ENCODE peak calls at places on chromosomes 6 and 20, in five cellular contexts. Y, B, T, U and P are unnamed samples.

GRCh38 chr6:160428069-160428430 is 79.9 kb downstream of the SLC22A3 start:
- DNase-seq in U (no peak), B (no peak), T (no peak), Y (peak), P (no peak)

GRCh38 chr6:34510299-34510698 is 44.4 kb downstream of the PACSIN1 start:
- DNase-seq in T (no peak), U (peak), B (no peak), Y (no peak), P (no peak)

GRCh38 chr20:11891081-11891826 is 26.4 kb upstream of the BTBD3 start:
- DNase-seq in Y (peak), T (no peak), B (peak), U (peak), P (no peak)

GRCh38 chr20:33477386-33478234 is 12.3 kb upstream of the CBFA2T2 start:
- DNase-seq in B (no peak), U (no peak), Y (no peak), T (no peak), P (no peak)

GRCh38 chr6:43851204-43851855 is 81.3 kb downstream of the VEGFA start:
- DNase-seq in U (no peak), B (no peak), Y (no peak), T (no peak), P (no peak)

GRCh38 chr20:44967207-44967807 is 995 bp downstream of the STK4 start:
- DNase-seq in T (no peak), Y (no peak), B (no peak), U (no peak), P (no peak)

GRCh38 chr20:25580711-25581110 is 4.6 kb downstream of the NINL start:
- DNase-seq in B (no peak), T (no peak), U (peak), Y (no peak), P (no peak)

GRCh38 chr6:80134065-80134464 is 27.6 kb downstream of the BCKDHB start:
- DNase-seq in Y (no peak), T (no peak), U (no peak), B (no peak), P (no peak)

GRCh38 chr6:129795261-129795660 is 65.9 kb downstream of the TMEM244 start:
- DNase-seq in U (no peak), Y (no peak), T (no peak), B (no peak), P (no peak)

GRCh38 chr6:100257661-100258395 is 206.9 kb downstream of the SIM1 start:
- DNase-seq in Y (no peak), T (peak), B (no peak), U (no peak), P (no peak)

GRCh38 chr20:43016257-43016656 is 173.4 kb downstream of the PTPRT start:
- DNase-seq in Y (no peak), T (no peak), U (no peak), B (no peak), P (peak)

GRCh38 chr6:96499781-96500180 is 21.8 kb upstream of the UFL1 start:
- DNase-seq in T (no peak), B (no peak), U (peak), Y (no peak), P (no peak)

GRCh38 chr6:4797590-4797989 is 21.4 kb downstream of the CDYL start:
- DNase-seq in Y (no peak), T (no peak), U (no peak), B (no peak), P (no peak)

GRCh38 chr20:62980970-62981369 is 25.8 kb downstream of the BHLHE23 start:
- DNase-seq in B (no peak), U (no peak), Y (no peak), T (no peak), P (no peak)

GRCh38 chr6:127384007-127384406 is 40.6 kb upstream of the ECHDC1 start:
- DNase-seq in U (no peak), T (no peak), Y (no peak), B (no peak), P (no peak)

GRCh38 chr6:134630468-134631180 is 312.7 kb upstream of the SGK1 start:
- DNase-seq in T (no peak), U (no peak), Y (no peak), B (peak), P (no peak)

GRCh38 chr6:162179196-162179951 is 548.2 kb downstream of the PRKN start:
- DNase-seq in U (no peak), T (no peak), B (no peak), Y (no peak), P (no peak)

GRCh38 chr20:47196091-47197081 is 160.1 kb downstream of the ZMYND8 start:
- DNase-seq in B (peak), U (peak), Y (peak), T (no peak), P (peak)

GRCh38 chr20:15814903-15815302 is 758.3 kb downstream of the KIF16B start:
- DNase-seq in T (no peak), U (no peak), B (no peak), Y (no peak), P (no peak)

GRCh38 chr6:30156262-30156599 is 4.8 kb downstream of the TRIM10 start:
- DNase-seq in Y (no peak), T (no peak), U (no peak), B (no peak), P (peak)

GRCh38 chr6:117605169-117605826 is 3.0 kb upstream of the GOPC start:
- DNase-seq in B (peak), T (peak), Y (no peak), U (no peak), P (no peak)

GRCh38 chr6:83958250-83958685 is 75.3 kb upstream of the MRAP2 start:
- DNase-seq in B (no peak), U (no peak), Y (no peak), T (no peak), P (no peak)

GRCh38 chr20:62228982-62229545 is 9.0 kb upstream of the HRH3 start:
- DNase-seq in Y (no peak), T (no peak), B (no peak), U (no peak), P (no peak)

GRCh38 chr20:539848-540247 is 3.7 kb downstream of the CSNK2A1 start:
- DNase-seq in B (no peak), Y (no peak), T (no peak), U (no peak), P (no peak)

GRCh38 chr6:130900913-130901312 is 73.7 kb downstream of the SMLR1 start:
- DNase-seq in B (no peak), T (peak), U (no peak), Y (no peak), P (no peak)

GRCh38 chr20:11712611-11713160 is 205.0 kb upstream of the BTBD3 start:
- DNase-seq in U (no peak), T (no peak), Y (no peak), B (no peak), P (no peak)

GRCh38 chr20:32465092-32465900 is 107.2 kb downstream of the ASXL1 start:
- DNase-seq in Y (peak), T (no peak), U (peak), B (no peak), P (no peak)
- TF ChIP-seq POLR2AphosphoS5 in Y (no peak), T (no peak), U (peak), B (peak), P (peak)

GRCh38 chr6:16333580-16333979 is 95.2 kb downstream of the GMPR start:
- DNase-seq in T (no peak), B (no peak), U (no peak), Y (no peak), P (no peak)

GRCh38 chr6:16334671-16335070 is 96.3 kb downstream of the GMPR start:
- DNase-seq in Y (peak), U (no peak), B (peak), T (no peak), P (no peak)

GRCh38 chr6:16332175-16332542 is 93.8 kb downstream of the GMPR start:
- DNase-seq in T (no peak), Y (peak), B (peak), U (peak), P (no peak)

GRCh38 chr6:16335176-16335575 is 96.8 kb downstream of the GMPR start:
- DNase-seq in B (no peak), T (no peak), Y (no peak), U (no peak), P (no peak)

DNA sequence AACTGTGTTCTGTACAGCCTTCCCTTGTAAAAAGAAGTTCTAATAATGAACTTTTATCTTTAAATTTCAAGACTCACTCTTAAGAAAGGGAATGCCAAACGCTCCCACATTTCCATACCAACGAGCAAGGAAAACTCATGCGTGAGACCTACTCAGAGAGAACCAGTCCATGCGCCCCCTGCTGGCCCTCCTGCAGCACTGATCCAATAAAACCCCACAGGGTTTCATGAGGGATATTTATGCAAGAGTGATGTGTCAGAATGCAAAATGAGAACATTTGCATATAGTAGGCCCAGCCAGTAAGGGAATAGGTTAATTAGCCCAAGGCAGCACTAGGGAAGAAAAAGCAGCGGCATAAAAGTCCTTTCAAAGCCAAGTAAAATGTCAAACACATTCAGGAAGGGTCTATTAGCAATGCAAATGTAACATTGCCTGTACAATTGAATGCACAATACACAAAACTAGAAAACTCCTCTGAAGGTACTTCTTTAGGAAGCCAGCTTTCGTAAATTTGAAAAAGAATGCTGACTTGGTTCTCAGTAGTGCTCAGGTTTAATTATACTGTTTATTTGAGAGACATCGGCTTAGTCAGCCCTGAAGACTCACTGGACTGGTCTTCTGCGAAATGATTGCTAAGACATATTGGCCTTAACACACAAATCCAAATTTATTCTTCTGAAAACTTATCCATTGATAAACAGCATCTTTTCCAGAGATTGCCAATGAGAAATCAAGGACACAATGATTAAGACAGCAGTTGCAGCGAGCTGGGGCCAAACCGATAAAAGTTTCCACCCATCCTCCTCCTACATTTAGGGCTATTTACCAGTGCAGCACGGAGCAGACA is 93.2 kb downstream of the GMPR start:
- DNase-seq in T (no peak), Y (peak), B (peak), U (peak), P (no peak)
- H3K4me3 ChIP-seq in T (no peak), Y (no peak), B (no peak), U (no peak), P (no peak)

GRCh38 chr6:62090442-62091229 is 195.4 kb downstream of the KHDRBS2 start:
- DNase-seq in T (no peak), B (no peak), U (no peak), Y (no peak), P (no peak)

DNA sequence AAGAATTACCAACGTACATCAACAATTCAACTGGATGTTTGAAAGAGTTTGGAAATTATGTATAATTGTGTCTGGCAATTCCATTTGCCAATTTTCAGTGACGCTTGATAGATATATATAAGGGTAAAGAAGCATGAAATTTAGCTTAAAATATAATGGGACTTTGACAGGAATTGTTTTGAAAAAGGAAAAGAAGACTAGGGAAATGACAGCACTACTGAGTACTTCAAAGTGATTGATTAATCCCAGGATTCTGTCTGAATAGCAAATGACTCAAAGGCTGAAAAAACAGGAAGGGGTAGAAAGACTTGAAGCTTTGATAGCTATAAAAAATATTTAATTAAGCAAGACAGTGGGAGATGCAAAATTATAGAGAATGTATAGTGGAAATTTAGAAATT is 200.0 kb downstream of the KHDRBS2 start:
- DNase-seq in U (no peak), Y (no peak), T (no peak), B (no peak), P (no peak)
- TF ChIP-seq POLR2AphosphoS5 in U (no peak), Y (no peak), T (no peak), B (no peak), P (no peak)

DNA sequence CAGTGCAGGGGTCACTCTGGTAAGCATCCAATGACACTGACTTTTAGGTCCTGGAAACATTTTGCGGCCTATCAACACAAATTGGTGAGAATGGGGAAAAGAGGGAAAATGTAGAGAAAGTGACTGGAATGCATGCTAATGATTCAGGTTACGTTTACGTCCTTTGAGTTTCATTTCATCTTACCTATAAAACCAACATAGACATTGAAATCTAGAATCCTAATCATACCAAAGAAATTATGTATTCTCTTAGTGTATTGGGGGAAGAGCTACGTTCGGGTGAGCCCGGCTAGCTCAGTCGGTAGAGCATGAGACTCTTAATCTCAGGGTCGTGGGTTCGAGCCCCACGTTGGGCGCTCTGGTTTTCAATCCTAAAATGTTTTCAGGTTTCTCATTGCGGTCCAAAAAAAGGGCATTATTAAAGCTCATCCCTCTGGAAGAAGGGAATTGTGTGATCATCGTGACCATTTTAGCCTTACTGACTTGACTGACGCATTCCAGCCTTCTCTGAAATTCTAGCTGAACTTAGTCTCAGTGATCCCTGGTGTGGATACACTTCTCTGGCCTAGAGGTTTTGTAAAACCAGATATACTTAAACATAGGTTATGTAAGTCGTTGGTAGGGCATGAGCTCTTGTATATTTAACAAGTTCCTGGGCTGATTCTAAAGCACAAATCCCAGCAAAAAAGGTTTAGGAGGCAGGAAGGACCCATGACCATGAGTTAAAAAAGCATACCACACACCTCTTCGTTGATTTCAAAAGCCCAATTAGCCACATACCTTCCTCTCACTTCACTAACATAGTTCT is 18.3 kb downstream of the HMGN4 start:
- DNase-seq in U (no peak), Y (no peak), B (no peak), T (peak), P (no peak)
- H3K4me3 ChIP-seq in U (no peak), Y (no peak), B (no peak), T (peak), P (no peak)

GRCh38 chr6:166615059-166615770 is 11.8 kb downstream of the RPS6KA2 start:
- DNase-seq in B (no peak), Y (no peak), U (no peak), T (no peak), P (no peak)
- TF ChIP-seq POLR2AphosphoS5 in B (peak), Y (no peak), U (peak), T (no peak), P (peak)

GRCh38 chr6:148657053-148657452 is 89.8 kb upstream of the UST start:
- DNase-seq in B (no peak), U (no peak), Y (no peak), T (no peak), P (no peak)
- H3K4me3 ChIP-seq in B (no peak), U (no peak), Y (no peak), T (no peak), P (no peak)

GRCh38 chr6:13288481-13288880 is 39.9 kb downstream of the TBC1D7 start:
- DNase-seq in Y (no peak), T (no peak), B (no peak), U (no peak), P (no peak)
- TF ChIP-seq POLR2AphosphoS5 in Y (no peak), T (no peak), B (no peak), U (no peak), P (no peak)

GRCh38 chr6:89082439-89082838 is 1.9 kb downstream of the PNRC1 start:
- DNase-seq in Y (no peak), B (peak), U (no peak), T (no peak), P (peak)
- H3K4me3 ChIP-seq in Y (peak), B (peak), U (peak), T (peak), P (peak)

GRCh38 chr6:108653864-108654402 is 93.2 kb downstream of the FOXO3 start:
- DNase-seq in T (no peak), B (peak), Y (peak), U (no peak), P (no peak)

GRCh38 chr6:108656834-108657233 is 96.1 kb downstream of the FOXO3 start:
- DNase-seq in Y (no peak), T (no peak), B (no peak), U (no peak), P (no peak)

GRCh38 chr6:108658174-108658573 is 97.5 kb downstream of the FOXO3 start:
- DNase-seq in U (no peak), B (no peak), T (no peak), Y (no peak), P (no peak)

GRCh38 chr6:108654465-108655106 is 93.9 kb downstream of the FOXO3 start:
- DNase-seq in T (no peak), U (no peak), B (no peak), Y (no peak), P (no peak)

GRCh38 chr6:108655840-108656650 is 95.3 kb downstream of the FOXO3 start:
- DNase-seq in T (no peak), B (no peak), U (no peak), Y (peak), P (no peak)
- TF ChIP-seq POLR2AphosphoS5 in T (no peak), B (peak), U (no peak), Y (no peak), P (peak)

DNA sequence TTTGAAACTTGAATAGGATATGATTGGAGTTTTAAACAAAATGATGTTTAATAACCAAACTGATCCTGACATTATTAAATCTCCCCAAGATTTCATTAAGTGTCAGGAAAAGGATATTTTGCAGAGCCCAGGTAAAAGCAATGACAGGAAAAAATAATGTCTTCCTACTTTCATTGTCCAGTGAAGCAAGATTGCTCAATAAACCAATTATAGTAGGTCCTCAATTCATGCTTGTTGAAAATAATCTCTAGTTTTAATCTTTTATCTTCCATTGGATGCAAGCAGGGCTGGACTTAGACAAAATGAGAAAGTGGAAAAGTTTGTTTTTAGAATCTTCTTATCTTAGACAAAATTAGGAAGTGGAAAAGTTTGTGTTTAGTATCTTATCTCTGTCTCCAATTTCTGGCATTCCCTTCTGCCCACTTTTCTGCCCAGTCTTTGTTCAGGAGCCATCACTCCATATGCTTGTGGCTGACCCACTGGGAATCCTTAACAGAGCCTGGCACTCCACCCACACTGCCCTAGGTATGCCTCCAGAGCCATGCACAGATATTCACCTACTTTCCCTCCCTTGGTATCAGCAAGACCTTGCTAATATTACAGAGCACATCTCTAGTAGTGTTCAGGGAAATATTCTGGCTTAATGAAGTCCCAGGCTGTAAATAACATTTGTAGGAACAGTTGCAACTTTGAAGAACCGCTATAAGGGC is 57.0 kb upstream of the CARMIL1 start:
- DNase-seq in Y (no peak), U (no peak), T (no peak), B (no peak), P (no peak)
- H3K4me3 ChIP-seq in Y (no peak), U (no peak), T (no peak), B (no peak), P (no peak)